ENCODE peak calls at places on chromosome 19, in seven cellular contexts. K is MG63, R is lung, O is BE2C, W is foreskin melanocyte, P is ELR, S is LHCN-M2. T is an unnamed sample.

GRCh38 chr19:40804783-40805242 is 5.8 kb downstream of the EGLN2 start:
- DNase-seq in R (no peak), K (no peak), W (no peak), P (no peak), S (no peak), O (no peak), T (no peak)

GRCh38 chr19:19866599-19867248 is 1.0 kb downstream of the ZNF253 start:
- DNase-seq in P (peak), R (peak), W (peak), S (peak), K (no peak), O (peak), T (no peak)

GRCh38 chr19:35083678-35084077 is 31.9 kb upstream of the FXYD3 start:
- DNase-seq in K (no peak), R (no peak), S (no peak), W (no peak), O (no peak), P (no peak), T (no peak)

GRCh38 chr19:7507884-7508283 is 8.0 kb upstream of the ZNF358 start:
- DNase-seq in O (peak), W (peak), S (peak), P (peak), R (peak), K (peak), T (peak)

GRCh38 chr19:16034180-16034579 is 42.1 kb upstream of the TPM4 start:
- DNase-seq in K (no peak), W (no peak), R (no peak), S (no peak), O (no peak), P (no peak), T (no peak)

GRCh38 chr19:30074741-30075460 is 132.9 kb downstream of the URI1 start:
- DNase-seq in P (no peak), O (no peak), R (no peak), W (no peak), K (peak), S (no peak), T (peak)

GRCh38 chr19:35975608-35976214 is 19.3 kb upstream of the SDHAF1 start:
- DNase-seq in K (no peak), S (no peak), R (no peak), W (no peak), P (peak), O (no peak), T (peak)

GRCh38 chr19:35206855-35207254 is 21.7 kb downstream of the FAM187B start:
- DNase-seq in R (peak), W (no peak), S (no peak), O (no peak), K (no peak), P (no peak), T (no peak)

GRCh38 chr19:54252243-54252642 is 4.8 kb downstream of the LILRB5 start:
- DNase-seq in R (no peak), S (no peak), W (no peak), O (no peak), K (no peak), P (no peak), T (no peak)

GRCh38 chr19:2659856-2660432 is 42.5 kb downstream of the GNG7 start:
- DNase-seq in P (no peak), W (no peak), O (no peak), R (no peak), K (no peak), S (no peak), T (no peak)

GRCh38 chr19:4759388-4760284 is 31.9 kb upstream of the FEM1A start:
- DNase-seq in P (peak), W (peak), K (peak), O (peak), S (peak), R (peak), T (peak)

GRCh38 chr19:2523630-2524311 is 47.8 kb downstream of the GADD45B start:
- DNase-seq in P (peak), R (no peak), W (no peak), K (no peak), O (no peak), S (peak), T (peak)

GRCh38 chr19:46474211-46474610 is 2.8 kb upstream of the PNMA8A start:
- DNase-seq in S (no peak), R (no peak), W (no peak), K (no peak), O (no peak), P (no peak), T (no peak)

GRCh38 chr19:14000691-14001365 is 5.3 kb downstream of the RFX1 start:
- DNase-seq in S (no peak), P (no peak), R (no peak), O (no peak), K (no peak), W (no peak), T (no peak)